ENCODE peak calls at places on chromosomes 5 and 9, in ten cellular contexts. Y, N, Z, X, C, W, B, O, J and F are unnamed samples.

GRCh38 chr9:121954477-121955175 is 138.5 kb downstream of the TTLL11 start:
- ATAC-seq in N (peak; percentile 64), J (no peak), Y (no peak), W (no peak), O (peak; percentile 52), C (no peak), Z (no peak), B (no peak), X (no peak), F (no peak)

GRCh38 chr5:149242339-149242738 is 29.3 kb upstream of the AFAP1L1 start:
- ATAC-seq in Z (no peak), O (no peak), B (no peak), J (peak; percentile 24), C (no peak), X (no peak), Y (no peak), N (no peak), W (no peak), F (no peak)

GRCh38 chr5:138157626-138158025 is 18.4 kb upstream of the NME5 start:
- ATAC-seq in Z (no peak), O (no peak), X (no peak), Y (no peak), B (no peak), J (no peak), W (no peak), C (no peak), N (no peak), F (no peak)

GRCh38 chr5:38660194-38660668 is 103.8 kb upstream of the LIFR start:
- ATAC-seq in X (peak; percentile 94), C (no peak), O (peak; percentile 98), Y (no peak), Z (no peak), N (no peak), W (no peak), B (peak; percentile 67), J (peak; percentile 100), F (peak; percentile 31)

GRCh38 chr5:41337240-41337639 is 123.9 kb upstream of the C6 start:
- ATAC-seq in B (no peak), Y (no peak), W (no peak), O (no peak), X (no peak), J (no peak), Z (no peak), C (no peak), N (no peak), F (no peak)

GRCh38 chr9:131654857-131655577 is 84.9 kb downstream of the RAPGEF1 start:
- ATAC-seq in B (peak; percentile 83), Z (peak; percentile 40), C (peak; percentile 44), Y (no peak), X (no peak), O (peak; percentile 79), J (no peak), N (peak; percentile 32), W (peak; percentile 84), F (no peak)

GRCh38 chr5:180119031-180119885 is 47.7 kb upstream of the RNF130 start:
- ATAC-seq in O (no peak), J (no peak), Z (no peak), B (no peak), X (no peak), N (no peak), W (peak; percentile 4), C (no peak), Y (no peak), F (no peak)

GRCh38 chr9:110919055-110919445 is 119.2 kb downstream of the LPAR1 start:
- ATAC-seq in C (no peak), J (no peak), Y (no peak), X (peak; percentile 43), W (no peak), O (no peak), B (no peak), N (no peak), Z (no peak), F (no peak)

DNA sequence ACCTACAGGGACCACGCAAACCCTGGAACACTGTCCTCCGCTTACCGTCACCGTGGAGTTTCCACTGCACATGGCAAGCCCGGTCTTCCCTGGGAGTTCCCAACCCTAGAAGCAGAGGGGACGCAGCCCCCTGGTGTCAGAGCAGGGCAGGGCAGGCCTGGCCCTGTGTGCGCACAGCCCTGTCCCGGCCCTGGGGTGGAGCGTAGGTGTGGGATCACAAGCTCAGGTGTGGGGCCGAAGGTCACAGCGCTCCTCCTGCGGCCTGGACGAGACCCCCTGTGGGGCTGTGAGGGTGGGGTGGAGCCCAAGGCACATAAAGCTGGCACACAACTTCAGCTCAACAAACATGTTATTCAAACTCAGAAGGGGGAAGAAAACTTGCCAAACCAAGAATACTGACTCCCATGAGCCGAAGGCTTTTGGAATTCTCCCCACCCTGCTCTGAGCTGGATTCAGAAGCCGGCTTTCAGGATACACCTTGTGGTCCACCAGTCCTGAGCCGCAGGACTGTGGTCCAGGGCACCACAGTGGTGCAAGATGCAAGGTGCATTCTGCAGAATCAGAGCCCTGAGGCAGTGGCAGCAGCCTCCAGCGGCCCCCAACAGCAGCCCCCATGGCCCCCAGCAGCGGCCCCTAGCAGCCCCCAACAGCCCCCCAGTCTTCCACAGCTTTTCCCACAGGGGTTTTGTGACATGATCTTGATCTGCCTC is 11.8 kb upstream of the EXOC3 start:
- ATAC-seq in N (peak; percentile 55), B (peak; percentile 87), Y (peak; percentile 59), Z (peak; percentile 71), J (peak; percentile 97), W (peak; percentile 62), X (peak; percentile 93), O (peak; percentile 77), C (peak; percentile 61), F (peak; percentile 43)
- TF ChIP-seq CTCF in N (peak; percentile 10), B (peak; percentile 57), Y (peak; percentile 60), Z (peak; percentile 60), J (peak; percentile 86), W (peak; percentile 46), X (peak; percentile 45), O (no peak), C (peak; percentile 62), F (no peak)

GRCh38 chr9:37974506-37975173 is 70.7 kb upstream of the SLC25A51 start:
- ATAC-seq in Z (no peak), C (no peak), Y (no peak), N (no peak), W (no peak), O (no peak), B (no peak), X (peak; percentile 40), J (no peak), F (no peak)

GRCh38 chr9:37971107-37971459 is 67.2 kb upstream of the SLC25A51 start:
- ATAC-seq in O (no peak), N (no peak), C (no peak), Z (no peak), X (no peak), Y (no peak), J (no peak), B (no peak), W (no peak), F (peak; percentile 12)

GRCh38 chr9:37970301-37971106 is 66.6 kb upstream of the SLC25A51 start:
- ATAC-seq in X (no peak), J (no peak), B (no peak), Y (no peak), W (no peak), C (no peak), Z (no peak), N (no peak), O (no peak), F (no peak)

GRCh38 chr9:37971691-37972090 is 67.8 kb upstream of the SLC25A51 start:
- ATAC-seq in X (no peak), Z (no peak), Y (no peak), O (no peak), C (no peak), B (no peak), N (no peak), J (no peak), W (no peak), F (no peak)

GRCh38 chr9:37972346-37972745 is 68.4 kb upstream of the SLC25A51 start:
- ATAC-seq in Z (no peak), O (no peak), N (no peak), J (peak; percentile 62), B (no peak), Y (no peak), X (peak; percentile 35), C (no peak), W (no peak), F (no peak)
- TF ChIP-seq CTCF in Z (no peak), O (no peak), N (no peak), J (peak; percentile 30), B (no peak), Y (no peak), X (no peak), C (no peak), W (no peak), F (no peak)

GRCh38 chr5:8641796-8642505 is 773.0 kb downstream of the MTRR start:
- ATAC-seq in J (no peak), O (no peak), Y (no peak), N (no peak), W (no peak), Z (no peak), C (no peak), X (no peak), B (no peak), F (no peak)
- TF ChIP-seq CTCF in J (no peak), O (no peak), Y (no peak), N (no peak), W (no peak), Z (no peak), C (no peak), X (no peak), B (no peak), F (no peak)

GRCh38 chr9:135093111-135093510 is 5.6 kb downstream of the OLFM1 start:
- ATAC-seq in J (no peak), C (peak; percentile 7), X (no peak), W (no peak), O (no peak), Y (no peak), Z (no peak), N (no peak), B (no peak), F (no peak)

GRCh38 chr9:135096408-135096885 is 9.0 kb downstream of the OLFM1 start:
- ATAC-seq in Y (no peak), N (no peak), C (no peak), Z (no peak), X (no peak), B (no peak), O (no peak), W (no peak), J (no peak), F (no peak)

GRCh38 chr9:135091545-135091944 is 4.1 kb downstream of the OLFM1 start:
- ATAC-seq in C (no peak), W (no peak), B (no peak), X (no peak), J (no peak), Z (no peak), O (no peak), Y (no peak), N (no peak), F (no peak)

GRCh38 chr9:135095470-135096407 is 8.3 kb downstream of the OLFM1 start:
- ATAC-seq in Z (no peak), N (no peak), C (no peak), J (no peak), W (no peak), X (peak; percentile 54), B (no peak), Y (no peak), O (no peak), F (no peak)

DNA sequence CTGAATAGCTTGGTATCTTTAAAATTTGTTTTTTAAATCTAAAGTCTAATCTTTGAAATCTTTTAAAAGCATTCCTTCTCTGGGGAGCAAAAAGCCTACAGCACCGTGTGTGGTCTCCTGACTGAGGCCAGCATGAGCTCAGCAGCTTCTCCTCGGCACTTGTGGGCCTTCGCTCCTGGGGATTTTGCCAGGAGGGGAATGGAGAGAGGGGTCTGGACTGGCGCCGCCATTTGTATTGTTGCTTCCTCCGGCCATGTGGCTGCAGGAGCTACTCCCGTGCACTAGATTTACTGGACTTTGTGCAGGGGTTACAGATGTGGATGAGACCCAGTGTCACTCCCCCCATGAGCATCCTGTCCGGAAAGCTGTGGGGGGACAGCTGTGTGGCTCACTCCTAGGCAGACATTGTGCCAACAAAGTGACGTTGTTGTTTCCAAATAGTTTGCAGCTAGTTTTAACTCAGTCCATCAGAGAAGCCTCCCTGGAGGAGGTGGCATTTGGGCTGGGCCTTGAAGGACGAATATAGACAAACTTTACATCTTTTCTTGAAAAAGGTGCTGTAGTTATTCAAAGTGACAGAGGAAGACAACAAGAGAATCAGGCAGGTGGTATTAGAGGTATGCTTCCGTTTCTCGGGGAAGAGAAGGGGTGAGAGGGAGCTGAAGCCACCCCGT is 6.6 kb downstream of the OLFM1 start:
- ATAC-seq in W (no peak), J (no peak), Y (no peak), C (no peak), X (no peak), O (no peak), Z (no peak), B (no peak), N (no peak), F (no peak)
- TF ChIP-seq CTCF in W (no peak), J (no peak), Y (no peak), C (no peak), X (no peak), O (no peak), Z (no peak), B (no peak), N (no peak), F (no peak)